ENCODE peak calls at places on chromosome 20, in seven cellular contexts. N, S, P, L, Q, K and R are unnamed samples.

GRCh38 chr20:39108746-39109145 is 146.6 kb downstream of the DHX35 start:
- DNase-seq in P (no peak), K (no peak), N (no peak), S (no peak), L (no peak), Q (peak), R (no peak)

GRCh38 chr20:54122189-54122588 is 51.6 kb downstream of the CYP24A1 start:
- DNase-seq in L (no peak), K (no peak), N (no peak), P (no peak), Q (peak), S (no peak), R (no peak)

GRCh38 chr20:38477747-38478146 is 5.1 kb downstream of the RALGAPB start:
- DNase-seq in N (no peak), S (no peak), Q (no peak), L (no peak), K (no peak), P (no peak), R (no peak)

GRCh38 chr20:33926425-33926824 is 67.3 kb upstream of the RALY start:
- DNase-seq in Q (no peak), N (no peak), K (no peak), P (no peak), S (no peak), L (no peak), R (no peak)

GRCh38 chr20:57444394-57445048 is 53.3 kb downstream of the RBM38 start:
- DNase-seq in S (no peak), L (no peak), P (no peak), N (no peak), Q (no peak), K (no peak), R (no peak)

GRCh38 chr20:16352321-16352720 is 220.9 kb downstream of the KIF16B start:
- DNase-seq in S (no peak), L (no peak), P (no peak), N (no peak), K (no peak), Q (no peak), R (no peak)

GRCh38 chr20:2523919-2524434 is 12.4 kb upstream of the TMC2 start:
- DNase-seq in Q (no peak), P (no peak), S (no peak), K (no peak), N (no peak), L (no peak), R (no peak)

GRCh38 chr20:64051532-64052325 is 2.3 kb upstream of the SOX18 start:
- DNase-seq in N (no peak), K (no peak), S (no peak), Q (no peak), L (no peak), P (no peak), R (no peak)

GRCh38 chr20:10213526-10213925 is 5.1 kb upstream of the SNAP25 start:
- DNase-seq in S (no peak), K (no peak), Q (no peak), L (no peak), N (no peak), P (no peak), R (no peak)

GRCh38 chr20:62064788-62065668 is 653 bp downstream of the TAF4 start:
- DNase-seq in S (no peak), Q (no peak), L (peak), K (no peak), N (peak), P (peak), R (no peak)

GRCh38 chr20:33664762-33665144 is 2.0 kb upstream of the ACTL10 start:
- DNase-seq in L (no peak), S (no peak), Q (no peak), K (no peak), N (peak), P (no peak), R (no peak)

GRCh38 chr20:49801882-49802281 is 10.7 kb upstream of the SLC9A8 start:
- DNase-seq in S (no peak), K (no peak), L (no peak), N (no peak), Q (no peak), P (no peak), R (no peak)

GRCh38 chr20:34364013-34364382 is 925 bp downstream of the ITCH start:
- DNase-seq in N (no peak), Q (peak), S (no peak), K (no peak), L (no peak), P (peak), R (no peak)

GRCh38 chr20:17721802-17722486 is 22.2 kb downstream of the BANF2 start:
- DNase-seq in L (no peak), S (no peak), Q (no peak), N (no peak), P (no peak), K (no peak), R (no peak)
- TF ChIP-seq CTCF in L (no peak), S (peak), Q (no peak), N (no peak), P (no peak), K (no peak), R (no peak)

GRCh38 chr20:815226-815625 is 18.3 kb upstream of the FAM110A start:
- DNase-seq in P (no peak), L (no peak), K (no peak), Q (no peak), S (no peak), N (no peak), R (no peak)
- TF ChIP-seq CTCF in P (no peak), L (no peak), K (no peak), Q (no peak), S (no peak), N (no peak), R (no peak)

DNA sequence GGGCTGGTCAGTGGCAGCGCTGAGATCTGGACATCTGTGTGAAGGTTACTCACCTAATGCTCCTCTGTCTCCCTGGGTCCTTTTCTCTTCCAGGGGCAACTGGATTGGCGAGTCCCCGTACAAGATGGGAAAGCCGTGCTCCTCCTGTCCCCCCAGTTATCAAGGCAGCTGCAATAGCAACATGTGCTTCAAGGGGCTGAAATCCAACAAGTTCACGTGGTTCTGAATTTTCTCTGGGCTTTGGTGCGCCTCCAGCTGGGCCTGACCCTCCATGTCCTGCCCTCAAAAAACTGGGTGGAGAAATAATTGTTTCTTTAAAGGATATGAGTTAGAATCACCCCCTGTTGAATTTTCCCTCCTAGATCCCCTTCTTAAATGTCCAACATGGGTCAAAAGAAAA is 4.9 kb upstream of the HNF4A start:
- DNase-seq in S (no peak), L (no peak), K (no peak), N (no peak), P (no peak), Q (no peak), R (no peak)
- TF ChIP-seq CTCF in S (no peak), L (no peak), K (no peak), N (no peak), P (no peak), Q (no peak), R (no peak)

GRCh38 chr20:40983898-40984297 is 44.7 kb upstream of the TOP1 start:
- DNase-seq in K (no peak), Q (no peak), P (no peak), S (no peak), L (no peak), N (no peak), R (no peak)
- TF ChIP-seq CTCF in K (no peak), Q (no peak), P (no peak), S (no peak), L (no peak), N (no peak), R (no peak)

GRCh38 chr20:12159266-12159665 is 241.6 kb downstream of the BTBD3 start:
- DNase-seq in Q (no peak), K (no peak), S (no peak), N (no peak), L (no peak), P (no peak), R (no peak)

GRCh38 chr20:12153616-12154015 is 235.9 kb downstream of the BTBD3 start:
- DNase-seq in L (no peak), S (no peak), N (no peak), K (no peak), P (no peak), Q (no peak), R (no peak)

GRCh38 chr20:12152996-12153395 is 235.3 kb downstream of the BTBD3 start:
- DNase-seq in K (no peak), N (no peak), Q (no peak), P (peak), L (no peak), S (no peak), R (no peak)

GRCh38 chr20:12156252-12156651 is 238.6 kb downstream of the BTBD3 start:
- DNase-seq in K (no peak), L (no peak), P (no peak), S (no peak), N (no peak), Q (no peak), R (no peak)
- TF ChIP-seq CTCF in K (no peak), L (no peak), P (no peak), S (no peak), N (no peak), Q (no peak), R (no peak)

GRCh38 chr20:25697132-25697446 is 436 bp upstream of the ZNF337 start:
- DNase-seq in K (no peak), Q (no peak), L (no peak), N (no peak), S (no peak), P (no peak), R (no peak)

GRCh38 chr20:25692499-25692898 is 4.2 kb downstream of the ZNF337 start:
- DNase-seq in S (no peak), L (no peak), P (no peak), N (no peak), Q (no peak), K (no peak), R (no peak)

GRCh38 chr20:25695532-25696383 is 895 bp downstream of the ZNF337 start:
- DNase-seq in Q (no peak), L (no peak), P (no peak), K (peak), N (no peak), S (no peak), R (no peak)

GRCh38 chr20:25699914-25700313 is 3.3 kb upstream of the ZNF337 start:
- DNase-seq in L (no peak), P (no peak), Q (peak), N (no peak), S (no peak), K (no peak), R (no peak)

GRCh38 chr20:25696384-25697131 is at the start of gene ZNF337:
- DNase-seq in Q (peak), S (peak), L (peak), P (peak), N (peak), K (peak), R (peak)
- TF ChIP-seq CTCF in Q (no peak), S (peak), L (no peak), P (no peak), N (peak), K (no peak), R (no peak)

GRCh38 chr20:47466193-47466592 is 35.5 kb upstream of the NCOA3 start:
- DNase-seq in N (no peak), P (no peak), L (no peak), K (no peak), S (no peak), Q (no peak), R (no peak)

GRCh38 chr20:47465335-47466090 is 36.2 kb upstream of the NCOA3 start:
- DNase-seq in L (no peak), P (no peak), K (no peak), S (no peak), N (no peak), Q (no peak), R (no peak)

GRCh38 chr20:47466704-47467459 is 34.8 kb upstream of the NCOA3 start:
- DNase-seq in L (no peak), K (no peak), Q (no peak), S (no peak), P (no peak), N (no peak), R (no peak)

GRCh38 chr20:47461120-47461685 is 40.5 kb upstream of the NCOA3 start:
- DNase-seq in N (no peak), L (no peak), Q (no peak), S (no peak), K (no peak), P (no peak), R (no peak)

GRCh38 chr20:47464380-47465101 is 37.1 kb upstream of the NCOA3 start:
- DNase-seq in Q (peak), N (no peak), L (peak), P (peak), S (no peak), K (no peak), R (peak)
- TF ChIP-seq CTCF in Q (no peak), N (no peak), L (peak), P (peak), S (peak), K (no peak), R (peak)

GRCh38 chr20:30811896-30812671 is 445.4 kb upstream of the DEFB115 start:
- DNase-seq in S (no peak), N (no peak), K (no peak), L (no peak), Q (no peak), P (no peak), R (no peak)
- TF ChIP-seq CTCF in S (no peak), N (no peak), K (no peak), L (no peak), Q (no peak), P (no peak), R (no peak)

DNA sequence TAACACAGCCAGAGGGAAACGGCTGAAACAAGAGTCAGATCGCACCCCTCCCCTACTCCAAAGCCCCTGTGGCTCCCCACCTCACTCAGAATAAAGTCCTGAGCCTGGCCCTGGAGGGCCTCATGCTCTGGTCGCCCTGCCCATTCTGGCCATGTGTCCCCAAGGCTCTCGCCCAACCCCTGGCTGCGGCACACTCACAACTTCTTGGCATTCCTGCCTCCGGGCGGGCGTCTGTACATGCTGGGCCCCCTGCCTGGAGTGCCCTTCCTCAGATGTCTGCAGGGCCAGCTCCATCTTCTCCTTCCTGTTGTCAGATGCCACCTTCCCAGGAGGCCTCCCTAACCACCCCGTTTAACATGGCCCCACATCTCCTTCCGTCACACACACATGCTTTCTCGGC is 17.1 kb upstream of the NOL4L start:
- DNase-seq in L (no peak), P (no peak), N (no peak), Q (no peak), K (no peak), S (no peak), R (no peak)
- TF ChIP-seq CTCF in L (no peak), P (no peak), N (no peak), Q (no peak), K (no peak), S (no peak), R (no peak)

GRCh38 chr20:52230406-52230805 is 38.8 kb upstream of the ZFP64 start:
- DNase-seq in P (peak), N (no peak), Q (peak), L (no peak), K (no peak), S (no peak), R (no peak)
- TF ChIP-seq CTCF in P (no peak), N (no peak), Q (no peak), L (no peak), K (no peak), S (no peak), R (no peak)